ENCODE peak calls at places on chromosome 7, in four cellular contexts. X is AG09309, A is brain microvascular endothelial cell, I is heart left ventricle. E is an unnamed sample.

GRCh38 chr7:46215987-46216567 is 295.0 kb upstream of the IGFBP3 start:
- DNase-seq in X (no peak), A (no peak), I (peak), E (no peak)

GRCh38 chr7:26087321-26088091 is 64.5 kb upstream of the NFE2L3 start:
- DNase-seq in X (no peak), A (no peak), I (no peak), E (no peak)

GRCh38 chr7:6158424-6159096 is 113.9 kb downstream of the CYTH3 start:
- DNase-seq in X (no peak), A (no peak), I (no peak), E (no peak)

GRCh38 chr7:156437021-156437614 is 203.5 kb upstream of the RNF32 start:
- DNase-seq in X (no peak), A (no peak), I (no peak), E (no peak)

GRCh38 chr7:86574006-86574405 is 69.7 kb upstream of the GRM3 start:
- DNase-seq in X (no peak), A (no peak), I (no peak), E (no peak)

GRCh38 chr7:111198255-111198654 is 107.3 kb downstream of the LRRN3 start:
- DNase-seq in X (peak), A (peak), I (no peak), E (peak)

GRCh38 chr7:96045919-96046318 is 273.6 kb downstream of the DYNC1I1 start:
- DNase-seq in X (no peak), A (no peak), I (no peak), E (no peak)

GRCh38 chr7:27560706-27561235 is 101.9 kb downstream of the HIBADH start:
- DNase-seq in X (peak), A (peak), I (no peak), E (peak)

GRCh38 chr7:33868151-33868550 is 37.2 kb upstream of the BMPER start:
- DNase-seq in X (no peak), A (peak), I (no peak), E (no peak)

GRCh38 chr7:157700237-157701005 is 363.6 kb downstream of the DNAJB6 start:
- DNase-seq in X (no peak), A (no peak), I (no peak), E (no peak)

GRCh38 chr7:55538538-55538937 is 33.8 kb downstream of the VOPP1 start:
- DNase-seq in X (peak), A (peak), I (no peak), E (peak)

DNA sequence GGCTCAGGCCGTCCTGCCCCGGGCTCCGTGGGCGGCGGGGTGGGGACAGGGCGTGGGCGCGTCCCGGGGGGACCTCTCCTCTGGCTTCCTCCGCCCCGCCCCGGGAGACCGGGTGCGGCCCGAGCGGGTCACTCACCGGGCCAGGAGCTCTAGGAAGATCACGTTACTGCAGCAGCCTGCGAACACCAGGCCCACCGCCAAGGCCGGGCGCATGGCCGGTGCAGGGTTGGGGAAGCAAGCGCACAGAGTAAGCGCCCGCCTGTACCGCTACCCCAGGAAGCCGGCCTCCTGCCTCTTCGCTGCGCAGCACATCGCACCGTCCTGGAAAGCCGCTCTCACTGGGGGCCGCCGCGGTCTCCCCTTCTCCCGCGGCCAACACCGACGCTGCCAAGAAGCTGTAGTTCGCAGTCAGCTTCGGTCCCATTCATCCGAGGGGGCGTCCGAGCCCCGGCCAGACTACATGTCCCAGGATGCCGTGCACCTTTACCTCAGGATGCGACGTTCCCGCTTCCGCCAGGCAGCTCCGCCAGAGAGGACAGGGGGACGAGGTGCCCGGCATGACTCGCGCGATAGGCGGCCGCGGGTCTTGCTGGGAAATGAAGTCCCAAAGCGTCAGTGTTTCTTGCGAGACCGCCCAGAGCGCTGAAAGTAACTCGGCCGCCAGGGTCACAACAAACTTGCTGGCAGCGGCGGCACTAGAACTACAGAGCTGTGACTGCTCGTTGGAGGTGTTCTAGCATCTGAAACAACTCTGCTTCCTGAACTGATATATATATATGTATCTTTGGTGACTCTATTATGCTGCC is at the start of gene SLC35B4:
- DNase-seq in X (peak), A (peak), I (peak), E (peak)
- TF ChIP-seq CTCF in X (peak), A (peak), I (peak), E (peak)

GRCh38 chr7:138449580-138449979 is 10.5 kb upstream of the TRIM24 start:
- DNase-seq in X (no peak), A (no peak), I (no peak), E (no peak)
- TF ChIP-seq CTCF in X (peak), A (peak), I (peak), E (peak)

GRCh38 chr7:151568951-151569652 is 49.4 kb upstream of the RHEB start:
- DNase-seq in X (no peak), A (no peak), I (no peak), E (no peak)
- TF ChIP-seq CTCF in X (no peak), A (no peak), I (no peak), E (no peak)

GRCh38 chr7:50068026-50068425 is 25.0 kb downstream of the ZPBP start:
- DNase-seq in X (no peak), A (no peak), I (no peak), E (no peak)
- TF ChIP-seq CTCF in X (no peak), A (no peak), I (peak), E (peak)

GRCh38 chr7:1641173-1641572 is 28.9 kb upstream of the ELFN1 start:
- DNase-seq in X (no peak), A (no peak), I (no peak), E (no peak)

GRCh38 chr7:1641661-1642260 is 28.3 kb upstream of the ELFN1 start:
- DNase-seq in X (no peak), A (no peak), I (no peak), E (no peak)

GRCh38 chr7:1639578-1640175 is 30.4 kb upstream of the ELFN1 start:
- DNase-seq in X (no peak), A (no peak), I (no peak), E (no peak)

GRCh38 chr7:1639071-1639470 is 31.0 kb upstream of the ELFN1 start:
- DNase-seq in X (no peak), A (no peak), I (no peak), E (no peak)

DNA sequence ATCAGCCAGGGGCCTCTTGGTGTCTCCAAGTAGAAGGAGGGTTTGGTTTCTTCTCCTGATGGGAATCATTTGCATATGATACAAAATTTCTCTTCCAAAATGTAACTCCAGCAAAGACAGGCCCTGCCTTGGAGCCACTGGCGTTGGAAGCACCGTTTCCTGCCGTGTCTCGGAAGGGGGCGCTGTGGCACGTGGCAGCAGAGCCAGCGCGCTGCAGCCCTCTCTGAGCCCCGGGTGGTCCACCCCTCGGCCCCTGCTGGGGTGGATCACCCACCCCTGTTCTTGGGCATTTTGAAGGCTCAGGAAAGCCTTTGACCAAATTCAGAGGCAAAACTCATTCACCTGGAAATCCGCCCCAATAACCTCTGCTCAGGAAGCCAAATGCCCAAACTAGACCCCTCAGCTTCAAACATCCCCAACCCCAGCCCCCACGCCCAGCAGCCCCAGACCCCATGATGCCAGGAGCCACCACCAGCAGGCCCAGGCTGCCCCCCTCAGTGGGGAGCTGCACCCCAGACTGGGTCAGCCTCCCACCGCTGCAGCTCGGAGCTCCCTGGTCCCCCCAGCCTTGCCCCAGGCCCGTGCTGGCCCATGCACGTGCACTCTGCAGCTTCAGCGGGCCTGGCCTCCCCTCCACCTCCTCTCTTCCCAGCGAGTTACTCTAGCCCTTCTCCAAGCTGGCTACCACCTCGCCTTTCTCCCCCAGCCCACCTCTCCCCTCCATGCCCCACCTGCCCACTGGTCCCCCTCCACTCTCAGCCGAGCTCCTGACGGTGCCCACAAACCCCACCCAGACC is 29.5 kb upstream of the ELFN1 start:
- DNase-seq in X (no peak), A (no peak), I (no peak), E (no peak)
- TF ChIP-seq CTCF in X (peak), A (peak), I (no peak), E (no peak)